ENCODE peak calls at places on chromosomes 7 and 10, in six cellular contexts. V is psoas muscle; B is cardiac muscle cell; M is CD4-positive, alpha-beta T cell; T is left lung; E is GM23248. A is an unnamed sample.

GRCh38 chr10:71771821-71772617 is 1.3 kb downstream of the VSIR start:
- DNase-seq in V (peak), B (no peak), M (no peak), T (peak), E (peak), A (no peak)

GRCh38 chr7:55071411-55072188 is 52.8 kb downstream of the EGFR start:
- DNase-seq in V (no peak), B (no peak), M (no peak), T (no peak), E (peak), A (no peak)

GRCh38 chr7:9846902-9847301 is 1126.8 kb upstream of the PHF14 start:
- DNase-seq in V (no peak), B (no peak), M (no peak), T (no peak), E (no peak), A (no peak)

GRCh38 chr7:15571303-15571878 is 9.6 kb upstream of the AGMO start:
- DNase-seq in V (no peak), B (no peak), M (no peak), T (no peak), E (peak), A (no peak)

GRCh38 chr10:51783907-51784306 is 84.5 kb upstream of the CSTF2T start:
- DNase-seq in V (no peak), B (no peak), M (no peak), T (no peak), E (no peak), A (no peak)

GRCh38 chr7:573496-574295 is 54.0 kb upstream of the PDGFA start:
- DNase-seq in V (no peak), B (no peak), M (no peak), T (peak), E (no peak), A (no peak)

GRCh38 chr7:148714498-148714897 is 15.8 kb downstream of the CUL1 start:
- DNase-seq in V (no peak), B (no peak), M (no peak), T (no peak), E (no peak), A (no peak)

GRCh38 chr10:123309740-123310139 is 155.5 kb downstream of the BUB3 start:
- DNase-seq in V (no peak), B (no peak), M (no peak), T (no peak), E (peak), A (no peak)

GRCh38 chr7:74290999-74291441 is 1.8 kb downstream of the CLIP2 start:
- DNase-seq in V (no peak), B (no peak), M (no peak), T (no peak), E (no peak), A (no peak)

GRCh38 chr7:1529383-1530116 is 952 bp upstream of the MAFK start:
- DNase-seq in V (peak), B (no peak), M (no peak), T (peak), E (no peak), A (no peak)

GRCh38 chr7:44185729-44186128 is 3.5 kb downstream of the GCK start:
- DNase-seq in V (no peak), B (no peak), M (no peak), T (no peak), E (no peak), A (no peak)

GRCh38 chr10:89659185-89660131 is 14.4 kb upstream of the PANK1 start:
- DNase-seq in V (no peak), B (no peak), M (no peak), T (no peak), E (peak), A (no peak)

GRCh38 chr7:87330316-87330715 is 15.1 kb upstream of the CROT start:
- DNase-seq in V (no peak), B (no peak), M (no peak), T (no peak), E (no peak), A (no peak)

GRCh38 chr7:87330942-87331341 is 14.5 kb upstream of the CROT start:
- DNase-seq in V (no peak), B (no peak), M (no peak), T (no peak), E (no peak), A (no peak)

GRCh38 chr7:87336136-87336535 is 9.3 kb upstream of the CROT start:
- DNase-seq in V (no peak), B (no peak), M (no peak), T (no peak), E (no peak), A (no peak)

GRCh38 chr7:87331687-87332256 is 13.7 kb upstream of the CROT start:
- DNase-seq in V (no peak), B (no peak), M (no peak), T (no peak), E (no peak), A (no peak)

DNA sequence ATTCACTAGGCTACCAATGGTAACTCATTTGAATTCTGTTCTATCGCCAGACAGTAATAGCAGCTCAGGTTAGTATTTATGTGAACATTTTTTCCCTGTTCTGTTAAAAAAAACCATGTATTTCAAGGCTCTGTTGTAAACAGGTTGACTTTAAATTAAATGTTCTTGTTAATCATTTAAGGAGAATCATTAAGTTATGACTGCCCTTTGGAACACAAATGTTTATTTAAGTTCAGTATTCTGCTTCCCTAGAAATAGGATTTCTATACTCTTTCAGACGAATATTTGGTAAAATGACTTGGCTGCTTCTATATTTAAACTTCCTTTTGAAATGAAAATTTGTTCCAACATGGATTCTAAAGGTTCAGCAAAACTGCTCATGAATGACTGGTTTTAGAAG is 13.1 kb upstream of the CROT start:
- DNase-seq in V (no peak), B (no peak), M (no peak), T (no peak), E (no peak), A (no peak)
- H3K27ac ChIP-seq in V (no peak), B (no peak), M (no peak), T (no peak), E (no peak), A (no peak)

GRCh38 chr10:69352569-69353264 is 64.0 kb downstream of the TACR2 start:
- DNase-seq in V (no peak), B (no peak), M (no peak), T (no peak), E (peak), A (no peak)

GRCh38 chr10:69348824-69349541 is 67.7 kb downstream of the TACR2 start:
- DNase-seq in V (peak), B (no peak), M (no peak), T (no peak), E (peak), A (no peak)

GRCh38 chr10:69353981-69354635 is 62.6 kb downstream of the TACR2 start:
- DNase-seq in V (no peak), B (no peak), M (no peak), T (no peak), E (no peak), A (no peak)

GRCh38 chr10:69349542-69349888 is 67.2 kb downstream of the TACR2 start:
- DNase-seq in V (no peak), B (no peak), M (no peak), T (no peak), E (no peak), A (no peak)

GRCh38 chr10:69351589-69351988 is 65.1 kb downstream of the TACR2 start:
- DNase-seq in V (no peak), B (no peak), M (no peak), T (no peak), E (no peak), A (no peak)
- H3K27ac ChIP-seq in V (no peak), B (no peak), M (no peak), T (no peak), E (peak), A (no peak)

DNA sequence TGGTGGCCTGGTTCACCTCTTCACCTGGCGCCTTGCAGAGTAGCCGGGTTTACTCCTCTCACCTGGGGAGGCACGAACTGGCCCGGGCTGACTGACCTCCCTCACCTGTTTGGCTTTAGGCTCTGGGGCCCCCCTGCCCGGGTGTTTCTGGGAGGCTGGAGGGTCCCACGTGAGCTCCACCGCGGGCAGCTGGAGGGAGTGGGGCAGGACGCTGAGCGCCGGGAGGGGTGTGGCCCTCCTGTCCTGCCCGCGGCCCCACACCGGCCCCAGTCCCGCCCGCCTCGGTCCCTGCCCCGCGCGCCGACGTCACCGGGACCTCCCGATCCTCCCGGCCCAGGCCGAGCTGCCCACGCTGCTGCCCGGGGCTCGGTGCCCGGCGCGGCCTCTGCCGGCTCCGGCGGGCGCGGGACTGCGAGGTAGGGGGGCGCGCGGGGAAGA is at the start of gene AMZ1:
- DNase-seq in V (no peak), B (no peak), M (no peak), T (no peak), E (peak), A (no peak)
- H3K27ac ChIP-seq in V (no peak), B (no peak), M (no peak), T (no peak), E (peak), A (no peak)

GRCh38 chr10:72911758-72912157 is 18.2 kb downstream of the OIT3 start:
- DNase-seq in V (no peak), B (no peak), M (no peak), T (no peak), E (no peak), A (no peak)
- H3K27ac ChIP-seq in V (no peak), B (no peak), M (no peak), T (no peak), E (no peak), A (no peak)

A was measured in substantia nigra.